ENCODE peak calls at places on chromosomes 11 and 22, in seven cellular contexts. S, U, J, A, G, K and B are unnamed samples.

GRCh38 chr11:8281266-8281665 is 17.6 kb upstream of the LMO1 start:
- DNase-seq in G (no peak), K (peak), U (no peak), A (no peak), S (no peak), J (no peak), B (no peak)

GRCh38 chr22:37241351-37242142 is 2.5 kb downstream of the RAC2 start:
- DNase-seq in G (no peak), A (no peak), K (no peak), U (no peak), J (no peak), S (no peak), B (no peak)

GRCh38 chr11:28464252-28464867 is 356.2 kb downstream of the METTL15 start:
- DNase-seq in J (peak), A (no peak), K (no peak), S (peak), U (no peak), G (peak), B (no peak)

GRCh38 chr11:57476223-57476882 is 16.0 kb downstream of the RTN4RL2 start:
- DNase-seq in S (peak), J (no peak), K (peak), A (no peak), G (no peak), U (peak), B (no peak)

GRCh38 chr11:117970400-117971024 is 15.7 kb upstream of the IL10RA start:
- DNase-seq in U (no peak), K (no peak), A (no peak), S (no peak), J (no peak), G (peak), B (no peak)

GRCh38 chr11:40688369-40688768 is 771.1 kb downstream of the LRRC4C start:
- DNase-seq in A (no peak), S (no peak), G (no peak), K (no peak), U (no peak), J (no peak), B (no peak)

GRCh38 chr11:126352934-126353801 is 2.3 kb upstream of the ST3GAL4 start:
- DNase-seq in K (no peak), S (peak), A (peak), J (peak), U (no peak), G (peak), B (no peak)

GRCh38 chr11:69400769-69401590 is 80.5 kb upstream of the LINC01488 start:
- DNase-seq in S (no peak), U (no peak), J (no peak), G (no peak), A (no peak), K (no peak), B (no peak)

GRCh38 chr22:26479043-26479791 is 4.4 kb downstream of the HPS4 start:
- DNase-seq in U (no peak), J (no peak), A (no peak), K (no peak), S (no peak), G (no peak), B (no peak)

GRCh38 chr11:29333993-29334780 is 682.6 kb downstream of the KCNA4 start:
- DNase-seq in G (peak), U (peak), K (no peak), A (peak), S (peak), J (peak), B (peak)

GRCh38 chr11:126341760-126342161 is 13.7 kb upstream of the ST3GAL4 start:
- DNase-seq in J (peak), A (no peak), S (no peak), U (no peak), G (peak), K (no peak), B (no peak)

GRCh38 chr11:73972620-73973449 is 9.8 kb downstream of the UCP2 start:
- DNase-seq in G (no peak), S (no peak), A (no peak), K (no peak), U (no peak), J (no peak), B (no peak)

GRCh38 chr11:122163420-122163819 is 47.4 kb upstream of the BLID start:
- DNase-seq in S (no peak), A (no peak), J (peak), U (no peak), G (no peak), K (no peak), B (no peak)

GRCh38 chr22:35914665-35915476 is 113.8 kb downstream of the RBFOX2 start:
- DNase-seq in A (peak), K (peak), U (peak), J (peak), S (peak), G (peak), B (peak)

GRCh38 chr11:2580444-2581050 is 119.2 kb downstream of the KCNQ1OT1 start:
- DNase-seq in G (no peak), K (peak), U (peak), A (no peak), J (no peak), S (no peak), B (no peak)

GRCh38 chr11:102730036-102730815 is 5.5 kb upstream of the MMP8 start:
- DNase-seq in A (no peak), K (no peak), J (peak), S (no peak), U (no peak), G (peak), B (no peak)

GRCh38 chr22:35721954-35722353 is 4.3 kb downstream of the APOL5 start:
- DNase-seq in J (no peak), A (no peak), K (no peak), G (no peak), S (no peak), U (no peak), B (no peak)

GRCh38 chr11:72741849-72742521 is 10.2 kb downstream of the ARAP1 start:
- DNase-seq in K (no peak), J (peak), G (peak), S (peak), A (no peak), U (no peak), B (no peak)

GRCh38 chr11:71252782-71253730 is 679 bp upstream of the SHANK2 start:
- DNase-seq in U (peak), S (peak), J (peak), A (peak), G (peak), K (peak), B (no peak)

GRCh38 chr11:110173775-110174644 is 80.8 kb downstream of the ZC3H12C start:
- DNase-seq in G (peak), A (peak), S (peak), U (peak), K (peak), J (peak), B (peak)

GRCh38 chr22:25554321-25555088 is 10.0 kb upstream of the GRK3 start:
- DNase-seq in G (no peak), U (no peak), S (no peak), J (no peak), A (no peak), K (no peak), B (no peak)

GRCh38 chr11:114075343-114075610 is 15.8 kb downstream of the ZBTB16 start:
- DNase-seq in K (no peak), A (no peak), G (no peak), S (no peak), J (no peak), U (no peak), B (no peak)
- H3K4ac ChIP-seq in K (no peak), A (no peak), G (no peak), S (no peak), J (no peak), U (no peak), B (no peak)

GRCh38 chr11:44960200-44960845 is 9.6 kb upstream of the TP53I11 start:
- DNase-seq in A (no peak), G (no peak), K (no peak), J (no peak), U (no peak), S (no peak), B (no peak)
- H3K4me2 ChIP-seq in A (no peak), G (peak), K (peak), J (no peak), U (no peak), S (no peak), B (no peak)

GRCh38 chr11:31997955-31998354 is 92.9 kb upstream of the RCN1 start:
- DNase-seq in U (no peak), S (no peak), A (peak), G (no peak), K (no peak), J (no peak), B (no peak)

GRCh38 chr11:32006799-32007388 is 84.0 kb upstream of the RCN1 start:
- DNase-seq in S (peak), U (peak), K (no peak), G (peak), J (peak), A (peak), B (peak)

GRCh38 chr11:32003335-32003734 is 87.5 kb upstream of the RCN1 start:
- DNase-seq in S (no peak), K (no peak), J (no peak), A (no peak), U (no peak), G (no peak), B (no peak)

GRCh38 chr11:32005786-32006406 is 85.0 kb upstream of the RCN1 start:
- DNase-seq in K (no peak), U (no peak), A (no peak), G (no peak), S (no peak), J (peak), B (no peak)

GRCh38 chr11:32002311-32002710 is 88.6 kb upstream of the RCN1 start:
- DNase-seq in J (no peak), G (no peak), K (no peak), A (no peak), U (no peak), S (no peak), B (no peak)
- H3K4ac ChIP-seq in J (no peak), G (no peak), K (no peak), A (no peak), U (no peak), S (no peak), B (no peak)

DNA sequence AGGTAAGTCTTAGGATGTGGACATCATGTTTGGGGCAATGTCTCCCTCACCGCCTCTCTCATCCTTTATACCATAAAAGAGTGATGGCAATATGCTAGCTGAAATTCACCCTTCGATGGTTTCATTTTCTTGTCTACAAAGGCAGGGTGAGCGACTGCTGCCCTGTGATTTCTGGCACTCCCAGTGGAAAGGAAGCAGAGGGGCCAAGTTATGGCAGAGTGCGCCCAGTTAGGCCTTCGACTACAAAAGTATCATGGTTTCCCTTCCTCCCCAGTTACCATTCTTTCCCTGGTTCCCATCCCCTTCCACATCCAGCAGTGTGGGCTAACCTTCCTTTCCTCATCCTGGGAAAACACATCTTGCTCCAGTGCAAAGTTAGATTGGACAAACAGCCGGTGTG is 43.8 kb downstream of the SNX19 start:
- DNase-seq in A (no peak), J (no peak), U (no peak), K (no peak), S (no peak), G (no peak), B (no peak)
- H3K4me2 ChIP-seq in A (no peak), J (no peak), U (no peak), K (no peak), S (no peak), G (no peak), B (no peak)

DNA sequence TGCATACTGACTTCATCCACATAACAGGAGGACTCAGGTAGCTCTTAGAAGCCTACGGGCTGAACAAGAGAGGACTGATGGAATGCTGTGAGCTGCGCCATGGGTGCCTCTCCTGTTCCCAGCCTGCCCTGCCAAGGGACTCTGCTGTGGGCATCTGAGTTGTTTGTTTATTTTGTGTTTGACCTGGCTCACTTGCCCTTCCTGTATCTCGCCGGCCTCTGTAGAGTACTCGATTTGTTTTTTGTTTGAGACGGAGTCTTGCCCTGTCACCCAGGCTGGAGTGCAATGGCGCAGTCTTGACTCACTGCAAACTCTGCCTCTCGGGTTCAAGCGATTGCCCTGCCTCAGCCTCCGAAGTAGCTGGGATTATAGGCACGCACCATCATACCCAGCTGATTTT is 1.8 kb downstream of the TTC38 start:
- DNase-seq in J (no peak), U (no peak), A (no peak), S (no peak), G (no peak), K (no peak), B (no peak)
- H3K4ac ChIP-seq in J (peak), U (no peak), A (no peak), S (no peak), G (no peak), K (no peak), B (no peak)

DNA sequence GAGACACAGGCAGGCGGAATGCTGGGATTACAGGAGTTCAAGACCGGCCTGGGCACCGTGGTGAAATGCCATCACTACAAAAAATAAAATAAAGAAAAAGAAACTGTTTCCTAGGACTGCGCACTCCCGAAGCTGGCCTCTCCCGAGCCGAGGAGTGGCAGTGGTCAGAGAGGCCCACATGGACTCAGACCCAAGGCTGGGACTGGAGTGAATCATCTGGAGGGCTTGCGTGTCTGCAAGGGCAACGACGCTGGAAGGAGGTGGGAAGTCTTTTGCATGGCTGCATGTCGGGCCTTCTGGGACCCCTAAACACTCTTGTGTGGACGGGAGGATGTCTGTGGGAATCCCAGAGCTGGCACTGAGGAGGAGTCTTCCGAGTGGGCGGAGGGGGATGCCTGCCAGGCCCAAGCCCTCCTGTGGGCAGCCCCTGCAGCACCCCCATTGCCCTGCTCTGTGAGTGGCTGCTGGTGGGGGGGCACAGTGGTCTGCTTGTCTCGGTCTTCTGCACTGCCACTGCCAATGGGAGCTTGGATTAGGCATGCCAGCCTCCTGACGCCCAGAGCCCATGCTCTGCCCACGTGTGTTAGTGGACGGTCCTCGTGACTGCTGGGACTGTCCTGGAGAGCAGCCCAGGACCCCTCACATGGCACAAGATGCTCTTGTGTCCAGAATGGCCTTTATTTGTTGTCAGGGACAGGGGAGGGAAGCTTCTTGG is 1.8 kb upstream of the AP2A2 start:
- DNase-seq in K (no peak), U (no peak), S (no peak), G (no peak), A (no peak), J (no peak), B (no peak)
- H3K4me2 ChIP-seq in K (no peak), U (no peak), S (no peak), G (no peak), A (no peak), J (no peak), B (no peak)

DNA sequence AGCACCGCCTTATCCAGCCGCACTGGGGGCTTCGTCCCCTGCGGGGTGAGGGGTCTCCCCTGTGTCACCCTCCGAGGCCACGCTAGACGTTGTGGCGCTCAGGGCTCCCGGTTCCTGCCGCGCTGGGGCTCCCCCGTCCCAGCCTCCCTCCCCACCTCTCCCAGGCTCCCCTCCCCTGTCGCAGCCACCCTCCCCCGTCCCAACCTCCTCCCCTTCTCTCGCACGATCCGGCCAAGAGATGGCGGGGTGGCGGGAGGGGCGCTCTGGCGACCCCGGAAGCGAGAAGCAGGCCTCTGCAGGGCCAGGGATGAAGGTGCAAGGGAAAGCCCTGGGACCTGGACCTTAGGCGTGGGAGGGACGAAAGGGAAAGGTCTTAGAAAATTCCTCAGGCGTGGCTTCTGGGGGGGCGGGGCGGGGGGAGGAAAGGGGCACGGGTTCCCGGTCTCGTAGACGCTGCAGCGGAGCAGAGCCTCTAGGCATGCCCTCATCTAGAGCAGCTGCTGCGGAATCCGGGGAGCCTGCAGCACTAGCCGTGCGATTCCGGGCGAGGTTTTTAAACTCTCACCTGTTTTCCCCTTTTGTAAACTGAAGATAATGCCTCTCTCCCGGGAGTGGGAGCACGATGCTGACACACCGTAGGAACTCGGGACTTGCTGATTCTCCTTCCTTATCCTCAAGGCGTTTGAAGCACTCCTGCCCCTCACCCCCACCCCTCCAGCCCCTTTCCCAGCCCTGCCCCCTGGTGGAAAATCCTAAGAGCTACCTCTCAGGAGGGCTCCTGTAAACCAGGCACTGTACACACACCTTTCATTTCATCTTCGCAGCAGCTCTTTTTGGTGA is 14.4 kb downstream of the KCNJ5 start:
- DNase-seq in G (peak), J (peak), U (peak), S (peak), A (peak), K (peak), B (no peak)
- H3K4ac ChIP-seq in G (no peak), J (peak), U (no peak), S (no peak), A (no peak), K (no peak), B (no peak)